ENCODE peak calls at places on chromosome 10, in five cellular contexts. O, Y, Q, T and N are unnamed samples.

GRCh38 chr10:35640474-35640873 is 1.6 kb downstream of the FZD8 start:
- DNase-seq in Y (peak; percentile 55), T (peak; percentile 69), Q (no peak), O (peak; percentile 87), N (peak; percentile 86)

GRCh38 chr10:131147301-131147975 is 164.1 kb downstream of the TCERG1L start:
- DNase-seq in T (no peak), O (peak; percentile 70), Q (no peak), Y (no peak), N (no peak)

GRCh38 chr10:123926401-123927264 is 35.0 kb upstream of the CPXM2 start:
- DNase-seq in T (no peak), Q (peak; percentile 45), Y (no peak), O (no peak), N (no peak)

GRCh38 chr10:29619273-29619672 is 15.5 kb downstream of the SVIL start:
- DNase-seq in O (no peak), Y (no peak), Q (no peak), T (no peak), N (no peak)

GRCh38 chr10:124455441-124455840 is 5.6 kb upstream of the NKX1-2 start:
- DNase-seq in Q (no peak), Y (no peak), T (no peak), O (no peak), N (no peak)

GRCh38 chr10:70956029-70956759 is 67.8 kb upstream of the PCBD1 start:
- DNase-seq in Y (no peak), Q (peak; percentile 23), O (peak; percentile 24), T (no peak), N (no peak)

GRCh38 chr10:15748137-15748536 is 28.4 kb upstream of the ITGA8 start:
- DNase-seq in Y (no peak), Q (no peak), O (no peak), T (no peak), N (no peak)

GRCh38 chr10:85741626-85742300 is 624.8 kb downstream of the GRID1 start:
- DNase-seq in Q (no peak), O (no peak), Y (no peak), T (no peak), N (no peak)

GRCh38 chr10:5538446-5538845 is 13.7 kb downstream of the CALML3 start:
- DNase-seq in O (peak; percentile 22), T (peak; percentile 9), Q (no peak), Y (no peak), N (peak; percentile 79)

GRCh38 chr10:5540080-5540479 is 15.3 kb downstream of the CALML3 start:
- DNase-seq in T (peak; percentile 9), Q (no peak), Y (no peak), O (peak; percentile 43), N (no peak)

GRCh38 chr10:5536486-5536885 is 11.7 kb downstream of the CALML3 start:
- DNase-seq in T (no peak), Q (no peak), O (peak; percentile 11), Y (no peak), N (peak; percentile 60)

GRCh38 chr10:5538892-5539651 is 14.3 kb downstream of the CALML3 start:
- DNase-seq in O (peak; percentile 65), T (no peak), Q (no peak), Y (no peak), N (no peak)

DNA sequence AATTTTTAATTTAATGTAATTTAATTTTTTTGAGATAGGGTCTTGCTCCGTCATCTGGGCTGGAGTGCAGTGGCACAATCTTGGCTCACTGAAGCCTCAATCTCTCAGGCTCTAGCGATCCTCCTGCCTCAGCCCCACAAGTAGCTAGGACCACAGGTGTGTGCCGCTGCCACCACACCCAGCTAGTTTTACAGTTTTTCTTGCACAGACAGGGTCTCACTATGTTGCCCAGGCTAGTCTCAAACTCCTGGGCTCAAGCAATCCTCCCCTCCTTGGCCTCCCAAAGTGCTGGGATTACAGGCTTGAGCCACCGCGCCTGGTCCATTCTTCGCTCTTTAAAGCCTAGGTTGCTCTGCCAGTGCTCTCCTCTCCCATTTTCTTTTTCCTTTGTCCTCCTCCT is 12.9 kb downstream of the CALML3 start:
- DNase-seq in Y (no peak), T (peak; percentile 10), O (peak; percentile 20), Q (no peak), N (peak; percentile 61)
- TF ChIP-seq CTCF in Y (no peak), T (no peak), O (no peak), Q (no peak), N (no peak)

DNA sequence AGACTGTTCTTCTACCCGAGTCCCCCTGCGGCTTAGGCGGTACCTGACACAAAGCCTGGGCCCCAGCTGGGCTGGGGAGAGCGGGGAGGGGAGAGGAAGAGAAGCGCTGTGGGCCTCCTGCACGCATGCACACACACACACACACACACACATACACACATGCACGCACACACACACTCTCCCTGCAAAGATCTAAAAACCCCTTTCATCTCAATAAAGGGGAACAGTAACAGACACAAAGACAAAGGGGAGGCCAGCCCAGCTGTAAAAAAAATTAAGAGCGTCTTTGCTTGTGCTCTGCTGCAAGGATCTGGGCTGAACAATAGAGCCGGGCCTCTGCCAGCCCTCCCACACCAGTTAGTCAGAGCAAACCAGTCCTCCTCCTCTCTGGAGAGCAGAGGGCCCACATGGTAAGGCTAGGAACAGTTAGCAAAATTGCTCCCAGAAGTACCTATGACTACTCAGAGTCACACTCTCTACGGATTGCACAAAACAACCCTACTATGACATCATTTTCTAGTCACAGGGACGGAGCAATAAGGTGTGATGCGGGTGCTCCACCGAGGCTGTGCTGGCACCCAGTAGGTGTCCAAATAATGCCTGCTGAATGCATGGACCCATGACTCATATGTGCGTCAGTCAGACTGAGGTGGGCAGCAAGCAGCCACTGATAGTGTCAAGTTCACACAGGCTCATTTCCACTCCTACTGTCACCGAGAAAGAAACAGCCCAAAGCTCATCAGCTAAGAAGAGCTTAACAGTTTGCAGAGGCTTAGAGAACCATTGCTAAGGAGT is 9.2 kb downstream of the ITPRIP start:
- DNase-seq in Y (peak; percentile 79), O (peak; percentile 92), Q (peak; percentile 95), T (no peak), N (peak; percentile 91)
- TF ChIP-seq POLR2A in Y (peak; percentile 25), O (no peak), Q (no peak), T (no peak), N (no peak)

DNA sequence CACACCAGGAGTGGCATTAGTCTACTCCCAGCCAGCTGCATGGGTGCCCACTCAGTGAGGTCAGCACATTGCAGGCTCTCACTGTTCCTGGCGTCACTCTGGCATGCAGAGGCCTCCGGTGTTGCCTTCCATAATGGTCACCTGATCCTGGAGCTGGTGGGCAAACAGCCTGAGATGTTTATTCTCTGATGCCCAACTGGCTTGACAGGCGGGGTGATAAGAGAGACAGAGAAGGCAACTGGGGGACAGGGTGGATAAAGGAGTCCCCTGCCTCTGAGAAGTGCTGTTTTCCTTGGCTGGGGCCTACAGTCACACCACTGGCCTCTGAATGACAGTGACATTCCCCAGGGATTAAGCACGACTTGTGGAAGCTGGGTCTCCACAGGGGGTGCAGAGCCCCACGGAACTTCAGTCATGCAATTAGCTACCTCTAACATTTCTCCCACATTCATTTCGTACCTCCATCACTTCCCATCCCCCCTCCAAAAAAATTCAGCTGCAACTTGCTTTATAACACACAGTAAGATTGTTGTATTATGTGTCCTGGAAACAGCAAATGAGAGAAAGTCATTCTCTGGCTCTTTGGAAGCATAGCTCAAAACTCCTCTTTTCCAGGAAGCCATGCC is 7.1 kb upstream of the RBM20 start:
- DNase-seq in Q (peak; percentile 25), O (no peak), Y (no peak), T (no peak), N (no peak)
- H3K4me3 ChIP-seq in Q (no peak overlapping the region), O (no peak overlapping the region), Y (no peak overlapping the region), T (no peak overlapping the region), N (no peak overlapping the region)

GRCh38 chr10:69124558-69125121 is 662 bp downstream of the VPS26A start:
- DNase-seq in O (peak; percentile 85), Q (peak; percentile 89), T (peak; percentile 56), Y (peak; percentile 52), N (peak; percentile 36)

GRCh38 chr10:69125554-69125953 is 1.6 kb downstream of the VPS26A start:
- DNase-seq in Q (no peak), O (no peak), T (no peak), Y (no peak), N (no peak)

GRCh38 chr10:69119896-69120295 is 4.1 kb upstream of the VPS26A start:
- DNase-seq in O (no peak), Y (no peak), Q (no peak), T (no peak), N (no peak)

GRCh38 chr10:69123306-69123746 is 652 bp upstream of the VPS26A start:
- DNase-seq in T (peak; percentile 58), Y (peak; percentile 46), Q (no peak), O (no peak), N (no peak)

GRCh38 chr10:69123747-69124557 is at the start of gene VPS26A:
- DNase-seq in Y (peak; percentile 99), Q (peak; percentile 99), T (peak; percentile 99), O (peak; percentile 100), N (peak; percentile 100)
- TF ChIP-seq CTCF in Y (peak; percentile 41), Q (peak; percentile 42), T (no peak), O (peak; percentile 18), N (no peak)

DNA sequence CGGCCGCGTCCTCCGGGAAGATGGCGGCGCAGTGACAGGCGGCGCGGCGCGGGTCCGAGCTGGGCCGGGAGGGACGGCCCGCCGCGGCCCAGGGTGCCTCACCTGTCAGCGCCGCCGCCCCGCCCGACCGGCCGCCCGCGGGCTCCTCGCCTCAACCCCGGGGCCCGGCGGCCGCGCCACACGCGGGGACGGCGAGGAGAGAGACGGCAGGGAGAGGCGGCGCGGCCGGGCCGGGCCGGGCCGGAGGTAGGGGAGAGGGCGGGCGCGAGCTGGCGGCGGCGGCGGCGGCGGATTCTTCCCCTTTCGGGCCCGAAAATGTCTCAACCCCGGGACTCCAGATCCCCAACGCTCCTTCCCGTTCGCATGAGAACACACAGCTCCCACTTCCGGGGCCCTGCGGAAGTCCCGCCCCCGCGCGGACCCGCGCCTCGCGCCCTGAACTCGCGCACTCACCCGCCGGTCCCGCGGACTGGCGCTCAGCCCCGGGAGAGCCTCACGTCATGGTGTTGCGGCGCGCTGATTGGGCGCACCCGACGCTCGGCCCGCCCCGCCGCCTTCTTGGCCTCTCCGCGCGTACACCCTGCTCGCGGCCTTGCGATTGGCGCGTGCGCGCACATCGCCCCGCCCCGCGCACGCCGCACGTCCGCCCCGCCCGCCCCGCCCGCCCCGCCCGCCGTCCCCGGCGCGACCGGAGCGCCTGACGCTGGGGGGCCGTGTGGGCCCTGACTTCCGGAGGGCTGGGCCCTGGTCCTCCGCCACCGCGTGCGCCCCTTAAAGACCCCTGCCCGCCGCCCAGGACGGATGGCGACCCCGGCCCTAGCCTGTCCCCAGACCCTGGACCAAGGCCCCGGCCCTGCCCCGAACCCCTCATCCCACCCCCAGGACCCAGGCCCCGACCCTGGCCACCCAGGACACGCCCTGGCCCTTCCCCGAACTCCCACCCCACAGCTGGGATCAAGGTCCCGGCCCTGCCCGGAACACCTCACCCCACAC is at the start of gene LARP4B:
- DNase-seq in Q (peak; percentile 99), T (peak; percentile 97), O (peak; percentile 99), Y (peak; percentile 96), N (peak; percentile 99)
- TF ChIP-seq POLR2A in Q (peak; percentile 58), T (peak; percentile 49), O (no peak), Y (peak; percentile 85), N (no peak)